ENCODE peak calls at places on chromosomes 12 and 14, in seven cellular contexts. U is endothelial cell of umbilical vein, I is mesenchymal stem cell, J is neuronal stem cell, L is IMR-90, H is keratinocyte, N is fibroblast of lung. A is an unnamed sample.

GRCh38 chr12:93380480-93381121 is 2.9 kb downstream of the NUDT4 start:
- DNase-seq in U (peak), N (peak), L (peak), I (peak), J (no peak), H (no peak), A (no peak)

GRCh38 chr12:108478611-108479010 is 36.5 kb upstream of the FICD start:
- DNase-seq in I (no peak), J (no peak), U (no peak), N (no peak), L (no peak), H (no peak), A (no peak)

GRCh38 chr12:5476356-5476755 is 44.4 kb downstream of the NTF3 start:
- DNase-seq in I (no peak), H (no peak), J (no peak), N (no peak), U (no peak), L (no peak), A (no peak)

GRCh38 chr12:106845910-106846309 is 71.4 kb downstream of the RIC8B start:
- DNase-seq in L (no peak), I (no peak), H (peak), N (no peak), J (no peak), U (no peak), A (no peak)

GRCh38 chr14:76333664-76334063 is 42.3 kb upstream of the ESRRB start:
- DNase-seq in I (no peak), H (no peak), J (no peak), U (no peak), L (no peak), N (no peak), A (no peak)

GRCh38 chr12:95413576-95413975 is 60.4 kb upstream of the METAP2 start:
- DNase-seq in I (peak), H (no peak), N (peak), J (no peak), U (no peak), L (peak), A (no peak)

GRCh38 chr14:72033331-72033730 is 101.1 kb downstream of the RGS6 start:
- DNase-seq in U (no peak), H (no peak), I (no peak), J (no peak), N (no peak), L (no peak), A (no peak)

GRCh38 chr12:86018361-86018760 is 144.3 kb downstream of the NTS start:
- DNase-seq in L (no peak), J (no peak), H (no peak), U (no peak), I (no peak), N (no peak), A (no peak)

GRCh38 chr12:78167510-78167909 is 336.8 kb downstream of the NAV3 start:
- DNase-seq in L (no peak), J (no peak), U (no peak), I (no peak), H (no peak), N (no peak), A (no peak)

GRCh38 chr12:120103044-120103338 is 13.6 kb downstream of the RAB35 start:
- DNase-seq in N (no peak), L (no peak), I (no peak), U (no peak), J (no peak), H (no peak), A (no peak)

GRCh38 chr12:120364487-120364886 is 4.5 kb downstream of the MSI1 start:
- DNase-seq in H (no peak), N (no peak), J (no peak), L (no peak), U (no peak), I (no peak), A (no peak)

GRCh38 chr12:29762637-29763300 is 21.0 kb downstream of the TMTC1 start:
- DNase-seq in N (peak), U (no peak), I (no peak), H (no peak), L (no peak), J (no peak), A (no peak)

GRCh38 chr14:60972295-60972694 is 8.6 kb downstream of the TRMT5 start:
- DNase-seq in J (no peak), I (no peak), L (no peak), N (no peak), H (no peak), U (no peak), A (no peak)

GRCh38 chr12:57617942-57618341 is 6.7 kb downstream of the ARHGEF25 start:
- DNase-seq in U (no peak), H (no peak), J (no peak), L (no peak), N (no peak), I (no peak), A (no peak)

GRCh38 chr12:47802312-47802711 is 17.4 kb downstream of the HDAC7 start:
- DNase-seq in L (no peak), I (no peak), J (no peak), H (no peak), N (no peak), U (no peak), A (no peak)

GRCh38 chr14:76715927-76716200 is 45.4 kb upstream of the VASH1 start:
- DNase-seq in I (no peak), L (no peak), U (no peak), H (no peak), N (no peak), J (no peak), A (no peak)

GRCh38 chr12:100127766-100128508 is 14.7 kb downstream of the BLTP3B start:
- DNase-seq in J (no peak), H (no peak), I (peak), L (peak), U (peak), N (peak), A (no peak)

GRCh38 chr12:114444422-114445279 is 38.7 kb upstream of the TBX5 start:
- DNase-seq in L (no peak), N (no peak), I (peak), U (no peak), J (no peak), H (no peak), A (no peak)

GRCh38 chr14:89033756-89034155 is 209.3 kb downstream of the TTC8 start:
- DNase-seq in J (no peak), I (no peak), N (no peak), L (no peak), U (no peak), H (no peak), A (no peak)

GRCh38 chr12:6104027-6104426 is 20.4 kb downstream of the VWF start:
- DNase-seq in L (no peak), J (no peak), U (no peak), I (no peak), N (no peak), H (no peak), A (no peak)

GRCh38 chr12:109228664-109229063 is 80.4 kb downstream of the FOXN4 start:
- DNase-seq in N (no peak), U (no peak), L (no peak), H (no peak), J (no peak), I (no peak), A (no peak)

GRCh38 chr12:103012884-103013283 is 55.4 kb downstream of the ASCL1 start:
- DNase-seq in I (no peak), L (no peak), J (peak), U (no peak), H (no peak), N (no peak), A (no peak)

GRCh38 chr12:78703820-78704525 is 160.6 kb upstream of the SYT1 start:
- DNase-seq in J (no peak), I (peak), U (peak), N (peak), H (peak), L (peak), A (no peak)

GRCh38 chr12:51631591-51631990 is 40.6 kb downstream of the SCN8A start:
- DNase-seq in N (peak), H (no peak), L (peak), J (no peak), I (peak), U (peak), A (no peak)

GRCh38 chr12:93466625-93467350 is 526 bp upstream of the MRPL42 start:
- DNase-seq in N (no peak), I (no peak), L (no peak), U (no peak), H (no peak), J (no peak), A (no peak)

GRCh38 chr12:54398218-54398617 is 13.7 kb upstream of the ZNF385A start:
- DNase-seq in H (no peak), U (no peak), J (no peak), N (no peak), I (no peak), L (no peak), A (no peak)

GRCh38 chr14:95260537-95261440 is 58.9 kb downstream of the CLMN start:
- DNase-seq in U (peak), I (peak), J (no peak), N (peak), L (peak), H (peak), A (no peak)

GRCh38 chr14:34072921-34073320 is 122.0 kb upstream of the EGLN3 start:
- DNase-seq in L (no peak), I (no peak), N (no peak), H (no peak), U (no peak), J (no peak), A (no peak)

GRCh38 chr12:10140001-10140400 is 10.0 kb upstream of the CLEC7A start:
- DNase-seq in I (peak), U (peak), H (no peak), N (peak), L (peak), J (peak), A (peak)

GRCh38 chr14:45199246-45199645 is 53.8 kb downstream of the MIS18BP1 start:
- DNase-seq in L (peak), J (no peak), H (peak), U (no peak), N (peak), I (peak), A (no peak)

GRCh38 chr12:101781834-101782543 is 42.7 kb upstream of the SYCP3 start:
- DNase-seq in L (peak), U (no peak), I (peak), J (no peak), H (no peak), N (peak), A (no peak)

GRCh38 chr14:28673056-28673455 is 93.5 kb upstream of the FOXG1 start:
- DNase-seq in L (no peak), J (no peak), H (no peak), U (no peak), I (no peak), N (no peak), A (no peak)

GRCh38 chr12:632102-632696 is 31.0 kb downstream of the NINJ2 start:
- DNase-seq in I (peak), J (peak), L (peak), N (peak), H (no peak), U (peak), A (no peak)

GRCh38 chr14:58533417-58533816 is 104.3 kb upstream of the DACT1 start:
- DNase-seq in I (peak), L (no peak), J (no peak), H (no peak), N (peak), U (peak), A (no peak)

GRCh38 chr12:113403435-113404415 is at the start of gene SDS:
- DNase-seq in L (peak), I (no peak), H (no peak), N (peak), J (no peak), U (peak), A (no peak)

GRCh38 chr14:76011959-76012802 is 26.6 kb downstream of the IFT43 start:
- DNase-seq in N (peak), L (peak), I (peak), J (no peak), U (no peak), H (no peak), A (no peak)

GRCh38 chr12:121451931-121452330 is 52.0 kb downstream of the RNF34 start:
- DNase-seq in I (peak), H (no peak), U (no peak), N (peak), L (no peak), J (no peak), A (no peak)

GRCh38 chr12:121453022-121453360 is 53.1 kb downstream of the RNF34 start:
- DNase-seq in J (no peak), H (no peak), L (no peak), U (no peak), N (no peak), I (no peak), A (no peak)

GRCh38 chr12:121454921-121455320 is 55.0 kb downstream of the RNF34 start:
- DNase-seq in U (no peak), I (no peak), H (no peak), L (no peak), J (no peak), N (no peak), A (no peak)

GRCh38 chr12:121453629-121454028 is 53.7 kb downstream of the RNF34 start:
- DNase-seq in I (no peak), J (no peak), N (no peak), L (no peak), U (no peak), H (no peak), A (no peak)

DNA sequence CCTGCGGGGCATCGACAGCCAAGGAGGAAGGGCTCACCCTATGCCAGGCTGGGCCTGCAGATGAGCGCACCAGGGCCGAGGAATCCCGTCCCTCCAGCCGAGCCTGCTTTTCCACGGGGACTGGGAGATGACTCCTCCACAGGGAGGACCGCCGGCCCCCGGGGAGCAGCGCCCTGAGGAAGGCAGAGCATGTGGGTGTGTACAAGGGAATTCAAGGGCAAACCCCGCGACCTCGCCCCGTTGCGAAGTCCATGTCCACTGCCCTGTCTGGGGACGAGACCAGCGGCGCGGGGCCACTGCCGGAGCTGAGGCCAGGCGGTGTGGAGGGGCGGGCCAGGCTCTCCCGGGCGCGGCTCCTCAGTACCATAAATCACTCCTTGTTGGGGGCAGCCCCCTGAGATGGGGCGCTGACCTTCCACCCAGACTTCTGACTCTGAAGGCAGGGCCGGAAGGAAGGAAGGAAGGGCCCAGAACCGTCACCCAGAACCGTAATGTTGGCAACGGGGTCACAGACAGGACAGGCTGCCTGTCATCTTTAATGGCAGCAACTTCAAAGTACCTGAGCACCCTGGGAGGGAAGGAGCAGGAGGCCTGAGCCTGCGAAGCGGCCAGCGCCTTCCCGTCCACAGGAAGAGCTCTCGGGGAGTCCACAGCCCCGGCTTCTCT is 52.6 kb downstream of the RNF34 start:
- DNase-seq in J (no peak), N (no peak), U (peak), I (no peak), L (no peak), H (no peak), A (no peak)
- H3K4me3 ChIP-seq in J (no peak), N (no peak), U (no peak), I (peak), L (no peak), H (no peak), A (no peak)

DNA sequence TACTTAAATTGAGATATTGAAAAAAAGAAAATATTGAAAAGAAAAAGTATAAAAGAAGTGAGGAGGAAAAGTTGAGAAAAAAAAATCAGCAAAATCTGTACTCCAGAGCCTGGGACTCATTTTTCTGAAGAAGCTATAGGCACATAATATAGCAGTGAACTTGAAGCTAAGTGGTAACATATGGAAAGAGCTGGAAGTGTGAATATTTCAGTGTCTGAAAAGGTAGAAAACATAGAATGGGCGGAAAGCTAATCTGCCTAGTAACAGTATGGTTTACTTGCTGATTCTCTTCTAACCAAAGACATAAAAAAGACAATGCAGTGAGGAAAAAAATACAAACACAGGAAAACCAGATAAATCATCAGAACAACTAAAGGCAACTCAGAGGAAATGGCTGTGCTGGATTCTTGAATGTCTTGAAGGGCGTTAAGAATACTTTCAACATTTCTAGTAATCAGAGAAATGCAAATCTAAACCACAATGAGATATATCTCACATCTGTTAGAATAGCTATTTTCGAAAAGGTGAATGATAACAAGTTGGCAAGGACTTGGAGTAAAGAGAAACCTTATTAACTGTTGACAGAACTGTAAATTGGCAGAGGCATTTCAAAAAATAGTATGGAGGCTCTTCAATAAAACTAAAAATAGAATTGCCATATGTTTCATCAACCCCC is 784.6 kb downstream of the LRFN5 start:
- DNase-seq in U (no peak), I (no peak), N (no peak), L (no peak), H (no peak), J (no peak), A (no peak)
- H3K9ac ChIP-seq in U (no peak), I (no peak), N (no peak), L (no peak), H (no peak), J (no peak), A (no peak)

GRCh38 chr14:30270200-30271161 is 288.5 kb upstream of the G2E3 start:
- DNase-seq in N (peak), L (peak), I (peak), J (peak), H (peak), U (peak), A (peak)
- H3K4me3 ChIP-seq in N (no peak), L (peak), I (no peak), J (no peak), H (no peak), U (peak), A (no peak)

GRCh38 chr12:49342066-49342913 is 4.4 kb upstream of the DNAJC22 start:
- DNase-seq in J (peak), I (peak), N (peak), H (peak), L (peak), U (peak), A (peak)

GRCh38 chr12:49340971-49341776 is 4.2 kb upstream of the C1QL4 start:
- DNase-seq in L (no peak), I (no peak), J (no peak), U (no peak), H (no peak), N (no peak), A (no peak)

GRCh38 chr12:49340095-49340870 is 3.3 kb upstream of the C1QL4 start:
- DNase-seq in I (no peak), U (no peak), H (no peak), L (no peak), J (no peak), N (no peak), A (no peak)

GRCh38 chr12:49342914-49343731 is 3.6 kb upstream of the DNAJC22 start:
- DNase-seq in L (no peak), H (no peak), N (no peak), J (no peak), U (no peak), I (no peak), A (no peak)

GRCh38 chr12:49341777-49342065 is 4.7 kb upstream of the C1QL4 start:
- DNase-seq in N (no peak), I (no peak), U (no peak), H (no peak), J (no peak), L (no peak), A (no peak)
- H3K9ac ChIP-seq in N (no peak), I (no peak), U (no peak), H (no peak), J (peak), L (no peak), A (no peak)

GRCh38 chr12:53078425-53079225 is 565 bp downstream of the SPRYD3 start:
- DNase-seq in L (peak), I (peak), N (no peak), J (no peak), U (no peak), H (no peak), A (no peak)
- H3K4me3 ChIP-seq in L (peak), I (peak), N (peak), J (peak), U (peak), H (peak), A (peak)

DNA sequence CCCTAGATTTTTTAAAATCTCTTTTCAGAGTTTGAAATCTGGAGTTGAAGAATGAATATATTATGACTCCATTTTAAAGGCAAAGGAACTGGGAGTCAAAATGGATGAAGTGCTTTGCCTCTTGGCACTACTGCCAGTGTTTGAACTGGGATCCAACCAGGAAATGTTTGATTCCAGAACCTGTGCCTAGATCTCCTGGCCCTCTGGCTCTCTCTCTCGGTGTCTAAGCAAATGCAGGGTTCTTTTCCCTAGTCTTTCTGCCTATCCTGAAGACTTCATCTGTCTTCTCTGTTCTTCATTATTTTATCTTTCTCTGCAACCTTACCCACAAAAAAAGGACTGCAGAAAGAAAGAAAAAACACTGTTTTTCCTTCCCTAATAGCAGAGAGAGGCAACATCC is 17.0 kb downstream of the BTG1 start:
- DNase-seq in I (no peak), J (no peak), N (no peak), L (no peak), U (no peak), H (no peak), A (no peak)
- H3K9ac ChIP-seq in I (no peak), J (no peak), N (no peak), L (no peak), U (no peak), H (no peak), A (no peak)